ENCODE peak calls at places on chromosome 11, in nine cellular contexts. One of them, this sample, is unnamed. For H3K36me3 and H3K27me3, the result is how much of the 10 kb centered on the place peaks cover.

GRCh38 chr11:5922749-5923426 is 19.2 kb upstream of the OR56A3 start:
- DNase-seq in iPS DF 6.9: no peak
- DNase-seq in gastrocnemius medialis: no peak
- DNase-seq in ovary: no peak
- DNase-seq in small intestine: no peak
- DNase-seq in stomach: no peak
- DNase-seq in endodermal cell: no peak
- DNase-seq in BJ: no peak
- DNase-seq in CD8-positive, alpha-beta memory T cell: no peak
- DNase-seq in this sample: peak

GRCh38 chr11:35030716-35031213 is 108.2 kb upstream of the CD44 start:
- DNase-seq in ovary: no peak
- DNase-seq in small intestine: no peak
- DNase-seq in CD8-positive, alpha-beta memory T cell: peak
- DNase-seq in endodermal cell: no peak
- DNase-seq in stomach: no peak
- DNase-seq in iPS DF 6.9: no peak
- DNase-seq in gastrocnemius medialis: peak
- DNase-seq in BJ: peak
- DNase-seq in this sample: peak

GRCh38 chr11:69001301-69002081 is 11.6 kb downstream of the MRGPRF start:
- DNase-seq in small intestine: no peak
- DNase-seq in BJ: no peak
- DNase-seq in gastrocnemius medialis: no peak
- DNase-seq in CD8-positive, alpha-beta memory T cell: no peak
- DNase-seq in stomach: no peak
- DNase-seq in iPS DF 6.9: no peak
- DNase-seq in endodermal cell: peak
- DNase-seq in ovary: peak
- DNase-seq in this sample: no peak

GRCh38 chr11:97893612-97894011 is 1127.1 kb upstream of the CNTN5 start:
- DNase-seq in BJ: no peak
- DNase-seq in small intestine: no peak
- DNase-seq in gastrocnemius medialis: no peak
- DNase-seq in CD8-positive, alpha-beta memory T cell: no peak
- DNase-seq in ovary: no peak
- DNase-seq in stomach: no peak
- DNase-seq in iPS DF 6.9: no peak
- DNase-seq in endodermal cell: no peak
- DNase-seq in this sample: no peak

GRCh38 chr11:127052420-127052819 is 51.9 kb upstream of the KIRREL3 start:
- DNase-seq in gastrocnemius medialis: no peak
- DNase-seq in small intestine: no peak
- DNase-seq in stomach: no peak
- DNase-seq in endodermal cell: no peak
- DNase-seq in iPS DF 6.9: no peak
- DNase-seq in CD8-positive, alpha-beta memory T cell: no peak
- DNase-seq in BJ: no peak
- DNase-seq in ovary: no peak
- DNase-seq in this sample: no peak

GRCh38 chr11:1072116-1072820 is 2.4 kb upstream of the MUC2 start:
- DNase-seq in gastrocnemius medialis: no peak
- DNase-seq in stomach: no peak
- DNase-seq in CD8-positive, alpha-beta memory T cell: no peak
- DNase-seq in BJ: no peak
- DNase-seq in iPS DF 6.9: no peak
- DNase-seq in ovary: peak
- DNase-seq in small intestine: no peak
- DNase-seq in endodermal cell: no peak
- DNase-seq in this sample: peak

GRCh38 chr11:35087648-35088047 is 51.3 kb upstream of the CD44 start:
- DNase-seq in gastrocnemius medialis: no peak
- DNase-seq in iPS DF 6.9: no peak
- DNase-seq in CD8-positive, alpha-beta memory T cell: no peak
- DNase-seq in endodermal cell: no peak
- DNase-seq in small intestine: peak
- DNase-seq in BJ: no peak
- DNase-seq in ovary: no peak
- DNase-seq in stomach: no peak
- DNase-seq in this sample: no peak

GRCh38 chr11:111603633-111604130 is 1.4 kb downstream of the SIK2 start:
- DNase-seq in CD8-positive, alpha-beta memory T cell: no peak
- DNase-seq in BJ: no peak
- DNase-seq in stomach: no peak
- DNase-seq in gastrocnemius medialis: no peak
- DNase-seq in small intestine: no peak
- DNase-seq in endodermal cell: no peak
- DNase-seq in iPS DF 6.9: no peak
- DNase-seq in ovary: no peak
- DNase-seq in this sample: no peak

GRCh38 chr11:35747638-35748037 is 85.1 kb downstream of the TRIM44 start:
- DNase-seq in iPS DF 6.9: no peak
- DNase-seq in BJ: no peak
- DNase-seq in ovary: no peak
- DNase-seq in stomach: no peak
- DNase-seq in small intestine: no peak
- DNase-seq in endodermal cell: no peak
- DNase-seq in CD8-positive, alpha-beta memory T cell: no peak
- DNase-seq in gastrocnemius medialis: no peak
- DNase-seq in this sample: no peak

GRCh38 chr11:83156996-83157754 is at the start of gene PCF11:
- DNase-seq in ovary: no peak
- DNase-seq in endodermal cell: no peak
- DNase-seq in iPS DF 6.9: no peak
- DNase-seq in small intestine: no peak
- DNase-seq in BJ: no peak
- DNase-seq in CD8-positive, alpha-beta memory T cell: no peak
- DNase-seq in stomach: no peak
- DNase-seq in gastrocnemius medialis: no peak
- DNase-seq in this sample: peak

GRCh38 chr11:65013130-65013691 is 749 bp upstream of the ARL2 start:
- DNase-seq in gastrocnemius medialis: peak
- DNase-seq in endodermal cell: peak
- DNase-seq in stomach: peak
- DNase-seq in BJ: no peak
- DNase-seq in CD8-positive, alpha-beta memory T cell: peak
- DNase-seq in small intestine: peak
- DNase-seq in ovary: peak
- DNase-seq in iPS DF 6.9: peak
- DNase-seq in this sample: peak

GRCh38 chr11:33670250-33671011 is 30.2 kb downstream of the C11orf91 start:
- DNase-seq in CD8-positive, alpha-beta memory T cell: no peak
- DNase-seq in iPS DF 6.9: no peak
- DNase-seq in small intestine: no peak
- DNase-seq in ovary: no peak
- DNase-seq in BJ: no peak
- DNase-seq in endodermal cell: no peak
- DNase-seq in gastrocnemius medialis: no peak
- DNase-seq in stomach: no peak
- DNase-seq in this sample: peak

GRCh38 chr11:3109434-3109833 is 52.2 kb upstream of the CARS1 start:
- DNase-seq in CD8-positive, alpha-beta memory T cell: no peak
- DNase-seq in ovary: no peak
- DNase-seq in BJ: no peak
- DNase-seq in iPS DF 6.9: no peak
- DNase-seq in small intestine: no peak
- DNase-seq in stomach: no peak
- DNase-seq in endodermal cell: no peak
- DNase-seq in gastrocnemius medialis: no peak
- DNase-seq in this sample: no peak
- H3K36me3 ChIP-seq in CD8-positive, alpha-beta memory T cell: under half
- H3K36me3 ChIP-seq in ovary: under half
- H3K36me3 ChIP-seq in BJ: under half
- H3K36me3 ChIP-seq in iPS DF 6.9: under half
- H3K36me3 ChIP-seq in small intestine: under half
- H3K36me3 ChIP-seq in stomach: half or more
- H3K36me3 ChIP-seq in endodermal cell: under half
- H3K36me3 ChIP-seq in gastrocnemius medialis: under half
- H3K36me3 ChIP-seq in this sample: under half

GRCh38 chr11:43573233-43573632 is 107.3 kb upstream of the HSD17B12 start:
- DNase-seq in stomach: no peak
- DNase-seq in BJ: no peak
- DNase-seq in ovary: no peak
- DNase-seq in gastrocnemius medialis: no peak
- DNase-seq in endodermal cell: peak
- DNase-seq in small intestine: no peak
- DNase-seq in CD8-positive, alpha-beta memory T cell: no peak
- DNase-seq in iPS DF 6.9: no peak
- DNase-seq in this sample: no peak

GRCh38 chr11:43561832-43562231 is 118.7 kb upstream of the HSD17B12 start:
- DNase-seq in ovary: no peak
- DNase-seq in CD8-positive, alpha-beta memory T cell: no peak
- DNase-seq in iPS DF 6.9: no peak
- DNase-seq in gastrocnemius medialis: no peak
- DNase-seq in endodermal cell: no peak
- DNase-seq in small intestine: no peak
- DNase-seq in BJ: no peak
- DNase-seq in stomach: no peak
- DNase-seq in this sample: no peak

GRCh38 chr11:43567396-43567975 is 113.1 kb upstream of the HSD17B12 start:
- DNase-seq in stomach: no peak
- DNase-seq in iPS DF 6.9: no peak
- DNase-seq in gastrocnemius medialis: no peak
- DNase-seq in ovary: no peak
- DNase-seq in endodermal cell: peak
- DNase-seq in BJ: no peak
- DNase-seq in small intestine: peak
- DNase-seq in CD8-positive, alpha-beta memory T cell: no peak
- DNase-seq in this sample: no peak
- H3K27me3 ChIP-seq in stomach: half or more
- H3K27me3 ChIP-seq in iPS DF 6.9: under half
- H3K27me3 ChIP-seq in gastrocnemius medialis: under half
- H3K27me3 ChIP-seq in ovary: under half
- H3K27me3 ChIP-seq in endodermal cell: half or more
- H3K27me3 ChIP-seq in BJ: under half
- H3K27me3 ChIP-seq in small intestine: under half
- H3K27me3 ChIP-seq in CD8-positive, alpha-beta memory T cell: under half
- H3K27me3 ChIP-seq in this sample: under half

GRCh38 chr11:124758355-124759267 is 3.5 kb downstream of the ESAM start:
- DNase-seq in stomach: peak
- DNase-seq in BJ: no peak
- DNase-seq in CD8-positive, alpha-beta memory T cell: peak
- DNase-seq in small intestine: peak
- DNase-seq in endodermal cell: peak
- DNase-seq in gastrocnemius medialis: no peak
- DNase-seq in ovary: peak
- DNase-seq in iPS DF 6.9: peak
- DNase-seq in this sample: peak

GRCh38 chr11:124761301-124762021 is 629 bp downstream of the ESAM start:
- DNase-seq in ovary: no peak
- DNase-seq in small intestine: no peak
- DNase-seq in CD8-positive, alpha-beta memory T cell: no peak
- DNase-seq in stomach: no peak
- DNase-seq in endodermal cell: peak
- DNase-seq in BJ: no peak
- DNase-seq in iPS DF 6.9: no peak
- DNase-seq in gastrocnemius medialis: no peak
- DNase-seq in this sample: no peak

GRCh38 chr11:124760806-124761205 is 1.3 kb downstream of the ESAM start:
- DNase-seq in small intestine: no peak
- DNase-seq in endodermal cell: peak
- DNase-seq in CD8-positive, alpha-beta memory T cell: no peak
- DNase-seq in gastrocnemius medialis: no peak
- DNase-seq in stomach: no peak
- DNase-seq in iPS DF 6.9: no peak
- DNase-seq in ovary: no peak
- DNase-seq in BJ: no peak
- DNase-seq in this sample: no peak

GRCh38 chr11:124759268-124760204 is 2.6 kb downstream of the ESAM start:
- DNase-seq in ovary: no peak
- DNase-seq in BJ: no peak
- DNase-seq in small intestine: no peak
- DNase-seq in endodermal cell: peak
- DNase-seq in gastrocnemius medialis: no peak
- DNase-seq in CD8-positive, alpha-beta memory T cell: no peak
- DNase-seq in iPS DF 6.9: no peak
- DNase-seq in stomach: no peak
- DNase-seq in this sample: no peak

DNA sequence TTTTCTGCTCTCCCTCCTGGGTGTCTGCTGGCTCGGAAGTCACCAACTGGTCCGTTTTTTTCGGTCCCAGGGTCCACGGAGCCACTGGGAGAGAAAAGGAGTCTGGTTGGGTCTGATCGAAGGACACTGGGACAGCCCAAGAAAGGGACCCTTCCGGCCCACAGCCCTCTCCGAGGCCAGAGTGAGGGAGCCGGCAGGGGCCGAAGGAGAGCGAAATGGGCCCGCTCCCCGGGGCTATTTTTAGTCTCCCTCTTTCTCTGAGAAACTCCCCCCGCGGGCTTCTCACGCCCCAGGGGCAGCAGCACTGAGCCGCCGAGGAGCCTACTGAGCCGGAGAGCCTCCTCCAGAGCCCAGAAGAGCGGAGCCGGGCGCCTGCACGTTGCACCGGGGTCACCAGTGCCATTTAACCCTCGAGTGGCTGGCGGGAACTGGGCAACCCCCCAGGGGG is 1.9 kb downstream of the ESAM start:
- DNase-seq in gastrocnemius medialis: no peak
- DNase-seq in small intestine: no peak
- DNase-seq in endodermal cell: no peak
- DNase-seq in ovary: no peak
- DNase-seq in CD8-positive, alpha-beta memory T cell: no peak
- DNase-seq in iPS DF 6.9: no peak
- DNase-seq in BJ: no peak
- DNase-seq in stomach: no peak
- DNase-seq in this sample: no peak
- H3K4me3 ChIP-seq in gastrocnemius medialis: peak
- H3K4me3 ChIP-seq in small intestine: no peak
- H3K4me3 ChIP-seq in endodermal cell: no peak
- H3K4me3 ChIP-seq in ovary: peak
- H3K4me3 ChIP-seq in CD8-positive, alpha-beta memory T cell: no peak
- H3K4me3 ChIP-seq in iPS DF 6.9: no peak
- H3K4me3 ChIP-seq in BJ: no peak
- H3K4me3 ChIP-seq in stomach: peak
- H3K4me3 ChIP-seq in this sample: no peak

GRCh38 chr11:76362716-76363115 is 18.2 kb downstream of the THAP12 start:
- DNase-seq in small intestine: no peak
- DNase-seq in CD8-positive, alpha-beta memory T cell: no peak
- DNase-seq in BJ: no peak
- DNase-seq in ovary: no peak
- DNase-seq in iPS DF 6.9: no peak
- DNase-seq in endodermal cell: no peak
- DNase-seq in gastrocnemius medialis: no peak
- DNase-seq in stomach: no peak
- DNase-seq in this sample: no peak
- H3K36me3 ChIP-seq in small intestine: under half
- H3K36me3 ChIP-seq in CD8-positive, alpha-beta memory T cell: under half
- H3K36me3 ChIP-seq in BJ: under half
- H3K36me3 ChIP-seq in ovary: under half
- H3K36me3 ChIP-seq in iPS DF 6.9: under half
- H3K36me3 ChIP-seq in endodermal cell: under half
- H3K36me3 ChIP-seq in gastrocnemius medialis: under half
- H3K36me3 ChIP-seq in stomach: under half
- H3K36me3 ChIP-seq in this sample: under half

GRCh38 chr11:120239713-120240640 is at the start of gene POU2F3:
- DNase-seq in CD8-positive, alpha-beta memory T cell: no peak
- DNase-seq in BJ: no peak
- DNase-seq in gastrocnemius medialis: no peak
- DNase-seq in iPS DF 6.9: no peak
- DNase-seq in endodermal cell: peak
- DNase-seq in stomach: peak
- DNase-seq in ovary: no peak
- DNase-seq in small intestine: peak
- DNase-seq in this sample: no peak
- H3K27me3 ChIP-seq in CD8-positive, alpha-beta memory T cell: under half
- H3K27me3 ChIP-seq in BJ: half or more
- H3K27me3 ChIP-seq in gastrocnemius medialis: under half
- H3K27me3 ChIP-seq in iPS DF 6.9: under half
- H3K27me3 ChIP-seq in endodermal cell: under half
- H3K27me3 ChIP-seq in stomach: half or more
- H3K27me3 ChIP-seq in ovary: under half
- H3K27me3 ChIP-seq in small intestine: under half
- H3K27me3 ChIP-seq in this sample: under half

GRCh38 chr11:101267654-101268053 is 138.0 kb upstream of the PGR start:
- DNase-seq in endodermal cell: no peak
- DNase-seq in gastrocnemius medialis: no peak
- DNase-seq in stomach: no peak
- DNase-seq in CD8-positive, alpha-beta memory T cell: no peak
- DNase-seq in ovary: no peak
- DNase-seq in BJ: no peak
- DNase-seq in iPS DF 6.9: no peak
- DNase-seq in small intestine: no peak
- DNase-seq in this sample: no peak
- H3K4me3 ChIP-seq in endodermal cell: no peak
- H3K4me3 ChIP-seq in gastrocnemius medialis: no peak
- H3K4me3 ChIP-seq in stomach: no peak
- H3K4me3 ChIP-seq in CD8-positive, alpha-beta memory T cell: no peak
- H3K4me3 ChIP-seq in ovary: no peak
- H3K4me3 ChIP-seq in BJ: no peak
- H3K4me3 ChIP-seq in iPS DF 6.9: no peak
- H3K4me3 ChIP-seq in small intestine: no peak
- H3K4me3 ChIP-seq in this sample: no peak

This sample was measured in brain microvascular endothelial cell.